ENCODE peak calls at places on chromosomes 12 and 14, in four cellular contexts. W is hippocampal formation; R is nucleus accumbens; Q is effector CD4-positive, alpha-beta T cell. G is an unnamed sample.

GRCh38 chr12:66321433-66321832 is 19.1 kb downstream of the HELB start:
- DNase-seq in W (no peak), R (no peak), Q (no peak), G (no peak)

GRCh38 chr12:121376754-121377697 is 22.9 kb upstream of the RNF34 start:
- DNase-seq in W (no peak), R (no peak), Q (no peak), G (no peak)

GRCh38 chr12:114846771-114847170 is 162.8 kb upstream of the TBX3 start:
- DNase-seq in W (no peak), R (no peak), Q (no peak), G (no peak)

GRCh38 chr12:26853303-26854027 is 20.5 kb upstream of the ITPR2 start:
- DNase-seq in W (peak; percentile 87), R (peak; percentile 34), Q (peak; percentile 59), G (peak; percentile 60)

GRCh38 chr14:103762011-103762410 is 46.4 kb downstream of the ZFYVE21 start:
- DNase-seq in W (no peak), R (no peak), Q (no peak), G (no peak)

GRCh38 chr12:13982010-13982409 is 608 bp upstream of the GRIN2B start:
- DNase-seq in W (no peak), R (peak; percentile 40), Q (no peak), G (no peak)

GRCh38 chr12:101695698-101696097 is 1.7 kb upstream of the CHPT1 start:
- DNase-seq in W (no peak), R (no peak), Q (no peak), G (no peak)

GRCh38 chr12:49296836-49297694 is 2.1 kb downstream of the PRPH start:
- DNase-seq in W (no peak), R (no peak), Q (no peak), G (peak; percentile 20)

GRCh38 chr14:36383674-36384421 is 63.4 kb upstream of the MBIP start:
- DNase-seq in W (peak; percentile 27), R (peak; percentile 45), Q (no peak), G (no peak)

GRCh38 chr14:76715927-76716200 is 45.4 kb upstream of the VASH1 start:
- DNase-seq in W (no peak), R (no peak), Q (no peak), G (no peak)